ENCODE peak calls at places on chromosome 18, in nine cellular contexts. X is body of pancreas; E is left ventricle myocardium inferior; K is CD4-positive, CD25-positive, alpha-beta regulatory T cell; F is lower lobe of right lung; L is uterus; D is fibroblast of lung; J is hepatocyte; B is kidney epithelial cell. P is an unnamed sample. For H3K36me3, the result is how much of the 10 kb centered on the place peaks cover.

GRCh38 chr18:31197676-31198075 is 35.0 kb upstream of the DSC1 start:
- DNase-seq in X (no peak), E (no peak), K (no peak), F (no peak), L (no peak), D (peak), J (peak), B (no peak), P (no peak)

GRCh38 chr18:34158881-34159690 is 65.6 kb downstream of the NOL4 start:
- DNase-seq in X (peak), E (no peak), K (no peak), F (peak), L (peak), D (peak), J (peak), B (no peak), P (peak)

GRCh38 chr18:32460046-32460785 is 10.5 kb downstream of the GAREM1 start:
- DNase-seq in X (no peak), E (no peak), K (no peak), F (no peak), L (no peak), D (no peak), J (no peak), B (no peak), P (no peak)

GRCh38 chr18:49563130-49563540 is 1.3 kb downstream of the LIPG start:
- DNase-seq in X (no peak), E (no peak), K (no peak), F (no peak), L (no peak), D (peak), J (no peak), B (no peak), P (no peak)

GRCh38 chr18:29652797-29653196 is 1389.7 kb downstream of the DSC3 start:
- DNase-seq in X (no peak), E (no peak), K (no peak), F (no peak), L (no peak), D (peak), J (no peak), B (no peak), P (no peak)

GRCh38 chr18:45054595-45054994 is 373.9 kb downstream of the SETBP1 start:
- DNase-seq in X (no peak), E (no peak), K (no peak), F (no peak), L (no peak), D (no peak), J (peak), B (no peak), P (no peak)

GRCh38 chr18:27645929-27646328 is 460.8 kb upstream of the CHST9 start:
- DNase-seq in X (no peak), E (no peak), K (no peak), F (no peak), L (no peak), D (peak), J (no peak), B (no peak), P (no peak)

GRCh38 chr18:2985628-2986027 is 27.3 kb downstream of the LPIN2 start:
- DNase-seq in X (no peak), E (no peak), K (peak), F (no peak), L (no peak), D (peak), J (no peak), B (no peak), P (no peak)

GRCh38 chr18:10530852-10531251 is 5.0 kb downstream of the NAPG start:
- DNase-seq in X (no peak), E (no peak), K (peak), F (no peak), L (no peak), D (peak), J (peak), B (no peak), P (no peak)

GRCh38 chr18:3209859-3210569 is 9.8 kb downstream of the MYOM1 start:
- DNase-seq in X (peak), E (no peak), K (peak), F (no peak), L (no peak), D (no peak), J (no peak), B (no peak), P (no peak)

GRCh38 chr18:2111456-2111855 is 459.8 kb downstream of the METTL4 start:
- DNase-seq in X (no peak), E (no peak), K (no peak), F (no peak), L (no peak), D (peak), J (no peak), B (peak), P (no peak)

GRCh38 chr18:76977681-76978234 is 154.8 kb downstream of the MBP start:
- DNase-seq in X (no peak), E (no peak), K (no peak), F (no peak), L (no peak), D (no peak), J (no peak), B (no peak), P (no peak)

GRCh38 chr18:52791321-52791720 is 451.3 kb downstream of the DCC start:
- DNase-seq in X (no peak), E (no peak), K (no peak), F (no peak), L (no peak), D (no peak), J (no peak), B (no peak), P (no peak)

GRCh38 chr18:3499498-3499897 is 49.5 kb downstream of the TGIF1 start:
- DNase-seq in X (no peak), E (no peak), K (no peak), F (no peak), L (no peak), D (peak), J (no peak), B (no peak), P (no peak)

GRCh38 chr18:25962176-25962575 is 128.2 kb downstream of the SS18 start:
- DNase-seq in X (no peak), E (no peak), K (no peak), F (no peak), L (no peak), D (no peak), J (no peak), B (no peak), P (no peak)

DNA sequence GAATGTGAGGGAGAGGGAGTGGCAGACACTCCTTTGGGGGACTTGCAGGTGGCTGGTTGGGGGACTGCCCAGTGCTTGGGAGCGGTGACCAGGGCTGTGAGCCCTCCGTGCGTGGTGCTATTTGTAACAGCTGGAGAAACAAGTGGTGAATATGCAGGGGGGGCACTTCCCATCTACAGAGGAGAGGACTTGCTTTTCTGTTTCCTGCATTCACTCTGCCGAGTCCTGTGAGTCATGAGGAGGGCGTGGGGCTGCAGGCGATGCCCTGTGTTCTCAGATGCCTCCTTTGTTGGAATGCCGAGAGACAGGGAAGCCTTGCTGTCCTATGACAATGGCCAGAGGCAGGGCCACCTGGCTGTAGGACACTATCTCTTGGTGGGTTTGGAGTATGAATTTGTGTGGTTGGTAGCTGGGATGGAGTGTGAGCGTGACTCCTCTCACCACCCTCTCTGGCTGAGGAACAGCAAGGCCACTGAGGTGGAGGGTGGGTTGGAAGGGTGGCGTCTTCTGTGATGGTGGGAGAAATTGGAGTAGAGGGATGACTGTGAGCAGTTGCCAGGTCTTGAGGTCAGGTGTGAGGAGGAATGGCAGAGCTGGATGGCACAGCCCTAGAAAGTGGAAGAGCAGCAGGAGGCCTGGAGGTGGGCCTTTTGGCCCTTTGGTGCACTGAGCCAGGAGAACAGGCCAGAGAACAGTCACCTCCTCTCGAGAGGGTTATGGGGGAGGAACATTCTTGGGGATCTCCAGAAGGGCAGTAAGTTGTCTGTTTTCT is 24.3 kb downstream of the FHOD3 start:
- DNase-seq in X (no peak), E (no peak), K (no peak), F (no peak), L (no peak), D (peak), J (no peak), B (no peak), P (no peak)
- H3K4me3 ChIP-seq in X (no peak), E (no peak), K (no peak), F (no peak), L (no peak), D (no peak), J (no peak), B (no peak), P (no peak)

GRCh38 chr18:8799593-8799992 is 94.2 kb downstream of the MTCL1 start:
- DNase-seq in X (no peak), E (no peak), K (no peak), F (no peak), L (no peak), D (no peak), J (no peak), B (no peak), P (no peak)

GRCh38 chr18:8800445-8800844 is 95.1 kb downstream of the MTCL1 start:
- DNase-seq in X (no peak), E (no peak), K (no peak), F (no peak), L (no peak), D (peak), J (peak), B (peak), P (no peak)

GRCh38 chr18:8798996-8799395 is 93.6 kb downstream of the MTCL1 start:
- DNase-seq in X (peak), E (no peak), K (no peak), F (no peak), L (no peak), D (no peak), J (no peak), B (no peak), P (peak)

GRCh38 chr18:8800876-8801262 is 95.5 kb downstream of the MTCL1 start:
- DNase-seq in X (no peak), E (no peak), K (no peak), F (no peak), L (no peak), D (no peak), J (no peak), B (no peak), P (no peak)

DNA sequence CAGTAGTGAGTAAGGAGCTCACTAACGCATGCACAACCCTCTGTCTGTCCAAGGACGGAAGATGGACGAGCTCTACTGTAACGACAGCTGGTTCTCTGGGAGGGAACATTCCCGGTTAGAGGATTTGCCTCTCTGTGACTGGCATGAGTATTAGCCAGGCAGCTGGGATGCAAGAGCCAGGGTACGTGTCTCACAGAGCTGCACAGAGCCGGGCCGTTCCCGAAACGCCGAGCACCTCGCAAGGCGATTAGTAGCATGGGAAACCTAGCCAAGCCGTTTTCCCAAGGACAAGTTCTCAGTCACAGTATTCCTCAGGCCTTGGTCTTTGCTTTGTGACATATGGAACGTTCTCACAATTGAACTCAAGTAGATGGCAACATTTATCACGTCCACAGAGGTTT is 94.7 kb downstream of the MTCL1 start:
- DNase-seq in X (peak), E (no peak), K (no peak), F (no peak), L (no peak), D (peak), J (no peak), B (peak), P (no peak)
- H3K36me3 ChIP-seq in X (under half), E (under half), K (under half), F (under half), L (under half), D (under half), J (under half), B (under half), P (under half)

GRCh38 chr18:21181763-21182162 is 60.3 kb upstream of the GREB1L start:
- DNase-seq in X (no peak), E (no peak), K (peak), F (no peak), L (no peak), D (no peak), J (no peak), B (no peak), P (no peak)

GRCh38 chr18:21180588-21180987 is 61.4 kb upstream of the GREB1L start:
- DNase-seq in X (no peak), E (no peak), K (no peak), F (no peak), L (no peak), D (no peak), J (no peak), B (no peak), P (no peak)

GRCh38 chr18:21179590-21180220 is 62.3 kb upstream of the GREB1L start:
- DNase-seq in X (peak), E (no peak), K (peak), F (no peak), L (peak), D (peak), J (peak), B (no peak), P (peak)

GRCh38 chr18:21183670-21184069 is 58.4 kb upstream of the GREB1L start:
- DNase-seq in X (no peak), E (no peak), K (no peak), F (no peak), L (no peak), D (no peak), J (peak), B (no peak), P (no peak)

DNA sequence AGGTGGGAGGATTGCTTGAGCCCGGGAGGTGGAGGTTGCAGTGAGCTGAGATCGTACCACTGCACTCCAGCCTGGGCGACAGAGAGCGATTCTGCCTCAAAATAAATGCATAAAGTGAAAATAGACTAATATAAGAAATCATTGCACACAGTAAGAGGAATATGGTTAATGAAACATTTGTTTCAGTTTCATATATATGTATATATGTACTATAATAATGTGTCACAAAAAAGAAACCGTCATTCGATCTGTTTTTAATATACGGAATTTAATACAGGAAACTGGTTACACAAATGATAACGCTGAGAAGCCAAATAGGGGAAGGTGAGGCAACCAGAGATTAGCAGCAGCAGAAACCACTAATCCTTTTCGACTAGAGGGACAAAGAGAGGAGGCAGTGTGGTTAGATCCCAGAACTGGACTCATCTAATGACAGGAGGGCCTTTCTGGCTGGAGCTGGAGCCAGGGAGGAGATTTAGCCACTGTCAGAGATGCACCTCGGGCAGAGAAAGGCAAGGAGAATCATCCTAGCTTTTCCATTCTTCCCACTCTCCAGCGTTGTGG is 64.2 kb upstream of the GREB1L start:
- DNase-seq in X (no peak), E (no peak), K (no peak), F (no peak), L (no peak), D (no peak), J (no peak), B (no peak), P (no peak)
- H3K4me3 ChIP-seq in X (no peak), E (no peak), K (no peak), F (no peak), L (no peak), D (no peak), J (no peak), B (no peak), P (no peak)

DNA sequence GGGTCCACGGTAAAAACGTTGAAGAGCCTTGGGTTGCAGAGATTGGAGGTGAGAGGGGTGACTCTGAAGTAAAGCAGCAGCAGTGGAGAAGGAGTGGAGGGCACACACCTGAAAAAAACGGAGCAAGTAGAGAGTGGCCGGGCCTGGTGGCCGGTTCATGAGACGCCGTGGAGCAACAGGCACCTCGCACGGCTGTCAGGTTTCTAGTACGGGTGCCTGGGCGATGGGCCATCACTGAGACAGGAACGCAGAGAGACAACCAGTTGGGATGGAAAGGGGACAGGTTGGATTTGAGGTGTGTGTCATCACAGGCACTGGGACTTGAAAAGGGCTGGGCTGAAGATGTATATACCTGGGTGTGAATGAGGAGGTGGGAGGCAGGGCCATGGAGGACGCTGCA is 104.2 kb downstream of the MTCL1 start:
- DNase-seq in X (no peak), E (no peak), K (no peak), F (no peak), L (no peak), D (no peak), J (no peak), B (no peak), P (no peak)
- H3K36me3 ChIP-seq in X (under half), E (under half), K (under half), F (under half), L (under half), D (under half), J (under half), B (under half), P (under half)

GRCh38 chr18:75456277-75456676 is 28.8 kb upstream of the SMIM21 start:
- DNase-seq in X (no peak), E (no peak), K (no peak), F (no peak), L (no peak), D (no peak), J (peak), B (no peak), P (no peak)
- H3K4me3 ChIP-seq in X (no peak), E (peak), K (no peak), F (peak), L (peak), D (peak), J (peak), B (peak), P (no peak)